ENCODE peak calls at places on chromosomes 6 and 20, in six cellular contexts. One of them, this sample, is unnamed.

GRCh38 chr6:111057074-111057752 is 30.1 kb upstream of the SLC16A10 start:
- DNase-seq in endothelial cell of umbilical vein: peak; percentile 49
- DNase-seq in cardiac muscle cell: peak; percentile 54
- DNase-seq in AG04450: peak; percentile 11
- DNase-seq in fibroblast of lung: peak; percentile 25
- DNase-seq in keratinocyte: peak; percentile 7
- DNase-seq in this sample: no peak

GRCh38 chr6:33627876-33628275 is 6.8 kb downstream of the ITPR3 start:
- DNase-seq in endothelial cell of umbilical vein: no peak
- DNase-seq in cardiac muscle cell: no peak
- DNase-seq in AG04450: no peak
- DNase-seq in fibroblast of lung: no peak
- DNase-seq in keratinocyte: no peak
- DNase-seq in this sample: no peak

GRCh38 chr6:167669553-167669849 is 157.2 kb upstream of the AFDN start:
- DNase-seq in endothelial cell of umbilical vein: no peak
- DNase-seq in cardiac muscle cell: no peak
- DNase-seq in AG04450: no peak
- DNase-seq in fibroblast of lung: no peak
- DNase-seq in keratinocyte: no peak
- DNase-seq in this sample: no peak

GRCh38 chr6:106181664-106182418 is 95.7 kb downstream of the PRDM1 start:
- DNase-seq in endothelial cell of umbilical vein: no peak
- DNase-seq in cardiac muscle cell: no peak
- DNase-seq in AG04450: no peak
- DNase-seq in fibroblast of lung: peak; percentile 90
- DNase-seq in keratinocyte: peak; percentile 49
- DNase-seq in this sample: no peak

GRCh38 chr6:167781066-167781767 is 45.5 kb upstream of the AFDN start:
- DNase-seq in endothelial cell of umbilical vein: no peak
- DNase-seq in cardiac muscle cell: no peak
- DNase-seq in AG04450: no peak
- DNase-seq in fibroblast of lung: no peak
- DNase-seq in keratinocyte: no peak
- DNase-seq in this sample: no peak

GRCh38 chr20:43536041-43536816 is 22.6 kb upstream of the SGK2 start:
- DNase-seq in endothelial cell of umbilical vein: no peak
- DNase-seq in cardiac muscle cell: no peak
- DNase-seq in AG04450: no peak
- DNase-seq in fibroblast of lung: no peak
- DNase-seq in keratinocyte: no peak
- DNase-seq in this sample: no peak

GRCh38 chr20:46172961-46173536 is 54.9 kb downstream of the CD40 start:
- DNase-seq in endothelial cell of umbilical vein: no peak
- DNase-seq in cardiac muscle cell: no peak
- DNase-seq in AG04450: no peak
- DNase-seq in fibroblast of lung: no peak
- DNase-seq in keratinocyte: no peak
- DNase-seq in this sample: no peak

GRCh38 chr6:46281110-46281509 is 110.3 kb upstream of the ENPP5 start:
- DNase-seq in endothelial cell of umbilical vein: no peak
- DNase-seq in cardiac muscle cell: no peak
- DNase-seq in AG04450: no peak
- DNase-seq in fibroblast of lung: peak; percentile 8
- DNase-seq in keratinocyte: no peak
- DNase-seq in this sample: no peak

GRCh38 chr20:11018668-11019170 is 344.9 kb upstream of the JAG1 start:
- DNase-seq in endothelial cell of umbilical vein: no peak
- DNase-seq in cardiac muscle cell: no peak
- DNase-seq in AG04450: no peak
- DNase-seq in fibroblast of lung: no peak
- DNase-seq in keratinocyte: no peak
- DNase-seq in this sample: no peak

GRCh38 chr20:11012975-11013374 is 339.2 kb upstream of the JAG1 start:
- DNase-seq in endothelial cell of umbilical vein: no peak
- DNase-seq in cardiac muscle cell: no peak
- DNase-seq in AG04450: no peak
- DNase-seq in fibroblast of lung: peak; percentile 66
- DNase-seq in keratinocyte: no peak
- DNase-seq in this sample: no peak

GRCh38 chr20:11013801-11014200 is 340.0 kb upstream of the JAG1 start:
- DNase-seq in endothelial cell of umbilical vein: peak; percentile 3
- DNase-seq in cardiac muscle cell: no peak
- DNase-seq in AG04450: no peak
- DNase-seq in fibroblast of lung: no peak
- DNase-seq in keratinocyte: no peak
- DNase-seq in this sample: no peak

GRCh38 chr20:11011653-11012052 is 337.9 kb upstream of the JAG1 start:
- DNase-seq in endothelial cell of umbilical vein: no peak
- DNase-seq in cardiac muscle cell: no peak
- DNase-seq in AG04450: no peak
- DNase-seq in fibroblast of lung: no peak
- DNase-seq in keratinocyte: no peak
- DNase-seq in this sample: no peak

DNA sequence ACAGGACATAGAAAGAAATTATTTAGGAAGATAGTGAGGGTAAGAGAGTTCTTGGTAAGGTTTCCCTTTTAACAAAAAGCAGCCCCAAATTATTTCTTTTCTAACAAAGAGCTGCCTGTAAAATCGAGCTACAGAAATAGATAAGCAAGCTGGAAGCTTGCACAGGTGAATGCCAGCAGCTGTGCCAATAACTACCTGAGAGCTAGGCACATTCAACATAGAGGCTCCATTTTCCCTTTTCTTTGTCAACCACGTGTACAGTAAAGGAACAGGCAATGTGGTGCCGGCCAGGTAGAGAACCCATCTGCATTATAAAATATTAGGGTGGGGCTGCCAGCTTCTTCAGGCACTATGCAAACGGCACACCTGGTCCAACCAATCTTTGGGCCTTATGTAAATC is 341.6 kb upstream of the JAG1 start:
- DNase-seq in endothelial cell of umbilical vein: no peak
- DNase-seq in cardiac muscle cell: no peak
- DNase-seq in AG04450: no peak
- DNase-seq in fibroblast of lung: no peak
- DNase-seq in keratinocyte: peak; percentile 13
- DNase-seq in this sample: no peak
- TF ChIP-seq CTCF in endothelial cell of umbilical vein: no peak
- TF ChIP-seq CTCF in cardiac muscle cell: no peak
- TF ChIP-seq CTCF in AG04450: no peak
- TF ChIP-seq CTCF in fibroblast of lung: no peak
- TF ChIP-seq CTCF in keratinocyte: no peak
- TF ChIP-seq CTCF in this sample: no peak

GRCh38 chr20:20627471-20627870 is 85.0 kb downstream of the RALGAPA2 start:
- DNase-seq in endothelial cell of umbilical vein: no peak
- DNase-seq in cardiac muscle cell: no peak
- DNase-seq in AG04450: no peak
- DNase-seq in fibroblast of lung: no peak
- DNase-seq in keratinocyte: no peak
- DNase-seq in this sample: no peak
- H3K4me3 ChIP-seq in endothelial cell of umbilical vein: no peak overlapping the region
- H3K4me3 ChIP-seq in cardiac muscle cell: no peak overlapping the region
- H3K4me3 ChIP-seq in AG04450: no peak overlapping the region
- H3K4me3 ChIP-seq in fibroblast of lung: no peak overlapping the region
- H3K4me3 ChIP-seq in keratinocyte: no peak overlapping the region
- H3K4me3 ChIP-seq in this sample: no peak overlapping the region

GRCh38 chr6:150027806-150028565 is 2.7 kb upstream of the RAET1L start:
- DNase-seq in endothelial cell of umbilical vein: no peak
- DNase-seq in cardiac muscle cell: no peak
- DNase-seq in AG04450: no peak
- DNase-seq in fibroblast of lung: no peak
- DNase-seq in keratinocyte: no peak
- DNase-seq in this sample: no peak

GRCh38 chr6:150025201-150025917 is at the start of gene RAET1L:
- DNase-seq in endothelial cell of umbilical vein: peak; percentile 35
- DNase-seq in cardiac muscle cell: no peak
- DNase-seq in AG04450: no peak
- DNase-seq in fibroblast of lung: peak; percentile 70
- DNase-seq in keratinocyte: peak; percentile 57
- DNase-seq in this sample: peak; percentile 44

GRCh38 chr6:150028799-150029198 is 3.5 kb upstream of the RAET1L start:
- DNase-seq in endothelial cell of umbilical vein: no peak
- DNase-seq in cardiac muscle cell: no peak
- DNase-seq in AG04450: no peak
- DNase-seq in fibroblast of lung: no peak
- DNase-seq in keratinocyte: no peak
- DNase-seq in this sample: no peak

GRCh38 chr6:150029276-150029675 is 3.9 kb upstream of the RAET1L start:
- DNase-seq in endothelial cell of umbilical vein: no peak
- DNase-seq in cardiac muscle cell: no peak
- DNase-seq in AG04450: no peak
- DNase-seq in fibroblast of lung: no peak
- DNase-seq in keratinocyte: no peak
- DNase-seq in this sample: no peak

DNA sequence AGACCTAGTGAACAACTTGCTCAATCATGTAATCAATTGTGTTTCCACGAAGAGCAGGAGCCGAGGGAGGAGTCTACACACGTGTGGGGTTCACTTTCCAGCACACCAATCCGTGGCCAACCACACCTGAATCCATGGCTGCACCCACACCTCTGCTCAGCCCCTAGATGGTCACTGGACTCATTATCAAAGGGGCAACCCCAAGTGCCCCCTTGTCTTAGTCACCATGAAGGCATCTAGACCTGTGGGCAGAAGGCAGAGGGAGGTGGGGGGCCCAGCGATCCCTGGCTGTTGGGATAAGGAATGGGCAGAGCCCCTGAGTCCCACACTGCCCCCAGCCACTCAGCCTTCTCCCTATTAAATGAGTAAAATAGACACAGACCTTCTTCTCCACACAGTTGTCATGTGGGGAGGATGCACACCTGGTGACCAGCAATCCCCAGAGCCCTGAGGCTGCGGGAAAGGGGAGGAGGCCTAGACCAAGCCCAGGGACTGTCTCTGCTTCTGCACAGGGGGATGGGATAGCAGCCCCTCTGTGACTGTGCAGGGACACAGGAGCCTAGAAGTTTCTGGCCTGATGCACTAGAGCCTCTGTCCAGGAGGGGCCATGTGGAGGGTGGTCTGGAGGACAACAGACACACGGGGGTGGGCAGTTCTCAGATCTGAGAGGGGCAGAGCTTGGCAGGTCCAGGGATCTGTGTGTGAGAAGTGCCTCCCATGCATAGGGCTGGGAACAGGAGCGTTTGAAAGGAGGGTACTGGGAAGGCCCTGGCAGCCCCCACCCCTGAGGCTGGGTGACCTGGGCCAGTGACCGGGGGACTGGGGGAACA is 1.9 kb upstream of the RAET1L start:
- DNase-seq in endothelial cell of umbilical vein: no peak
- DNase-seq in cardiac muscle cell: no peak
- DNase-seq in AG04450: no peak
- DNase-seq in fibroblast of lung: no peak
- DNase-seq in keratinocyte: no peak
- DNase-seq in this sample: no peak
- H3K27me3 ChIP-seq in endothelial cell of umbilical vein: peaks cover 34% of the 10 kb centered on the region
- H3K27me3 ChIP-seq in cardiac muscle cell: peaks cover 94% of the 10 kb centered on the region
- H3K27me3 ChIP-seq in AG04450: peaks cover 56% of the 10 kb centered on the region
- H3K27me3 ChIP-seq in fibroblast of lung: peaks cover 25% of the 10 kb centered on the region
- H3K27me3 ChIP-seq in keratinocyte: no peaks in the 10 kb centered on the region
- H3K27me3 ChIP-seq in this sample: peaks cover 9% of the 10 kb centered on the region

DNA sequence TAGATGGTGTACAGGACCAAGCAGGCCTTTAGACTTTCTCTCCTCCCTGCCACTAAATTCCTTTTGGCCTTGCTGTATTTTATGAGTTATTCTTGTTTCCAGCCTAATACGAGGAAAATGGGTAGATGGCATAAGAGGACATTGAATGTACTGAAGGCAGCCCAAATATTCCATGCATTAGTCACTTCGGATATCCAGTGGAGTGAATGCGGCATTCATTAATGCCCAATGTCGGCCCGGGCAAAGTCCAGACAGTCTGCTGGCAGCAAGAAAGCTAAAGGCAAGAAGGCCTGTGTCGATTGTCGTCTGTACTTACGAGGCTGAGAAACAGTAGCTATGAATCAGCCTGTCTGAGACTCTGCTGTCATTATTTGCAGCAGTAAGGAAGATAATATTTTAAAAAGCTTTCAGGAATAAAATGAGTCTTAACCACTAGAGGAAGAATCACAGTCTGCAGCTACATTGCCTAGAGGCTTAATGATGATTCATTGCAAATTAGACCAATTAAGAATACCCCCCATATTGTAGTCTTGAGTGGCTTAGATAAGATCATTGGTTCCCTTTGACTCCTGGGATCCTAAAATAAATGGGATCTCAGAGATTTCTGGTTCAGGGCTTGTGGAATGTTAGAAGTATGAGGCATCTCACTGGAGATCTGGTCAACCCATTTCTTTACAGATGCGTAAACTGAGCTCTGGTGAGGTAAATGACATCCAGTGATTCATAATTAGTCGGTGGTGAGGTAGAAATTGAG is 534.1 kb upstream of the JAG1 start:
- DNase-seq in endothelial cell of umbilical vein: no peak
- DNase-seq in cardiac muscle cell: no peak
- DNase-seq in AG04450: no peak
- DNase-seq in fibroblast of lung: peak; percentile 93
- DNase-seq in keratinocyte: peak; percentile 86
- DNase-seq in this sample: peak; percentile 76
- TF ChIP-seq CTCF in endothelial cell of umbilical vein: no peak
- TF ChIP-seq CTCF in cardiac muscle cell: no peak
- TF ChIP-seq CTCF in AG04450: no peak
- TF ChIP-seq CTCF in fibroblast of lung: no peak
- TF ChIP-seq CTCF in keratinocyte: no peak
- TF ChIP-seq CTCF in this sample: no peak

GRCh38 chr20:48923149-48923718 is 1.7 kb downstream of the ARFGEF2 start:
- DNase-seq in endothelial cell of umbilical vein: peak; percentile 58
- DNase-seq in cardiac muscle cell: no peak
- DNase-seq in AG04450: no peak
- DNase-seq in fibroblast of lung: no peak
- DNase-seq in keratinocyte: no peak
- DNase-seq in this sample: no peak

GRCh38 chr20:48921883-48922867 is 664 bp downstream of the ARFGEF2 start:
- DNase-seq in endothelial cell of umbilical vein: peak; percentile 36
- DNase-seq in cardiac muscle cell: peak; percentile 75
- DNase-seq in AG04450: no peak
- DNase-seq in fibroblast of lung: peak; percentile 53
- DNase-seq in keratinocyte: no peak
- DNase-seq in this sample: no peak

GRCh38 chr20:48926816-48927215 is 5.3 kb downstream of the ARFGEF2 start:
- DNase-seq in endothelial cell of umbilical vein: peak; percentile 85
- DNase-seq in cardiac muscle cell: no peak
- DNase-seq in AG04450: no peak
- DNase-seq in fibroblast of lung: no peak
- DNase-seq in keratinocyte: no peak
- DNase-seq in this sample: no peak

GRCh38 chr20:48926267-48926666 is 4.8 kb downstream of the ARFGEF2 start:
- DNase-seq in endothelial cell of umbilical vein: no peak
- DNase-seq in cardiac muscle cell: no peak
- DNase-seq in AG04450: no peak
- DNase-seq in fibroblast of lung: no peak
- DNase-seq in keratinocyte: no peak
- DNase-seq in this sample: no peak

DNA sequence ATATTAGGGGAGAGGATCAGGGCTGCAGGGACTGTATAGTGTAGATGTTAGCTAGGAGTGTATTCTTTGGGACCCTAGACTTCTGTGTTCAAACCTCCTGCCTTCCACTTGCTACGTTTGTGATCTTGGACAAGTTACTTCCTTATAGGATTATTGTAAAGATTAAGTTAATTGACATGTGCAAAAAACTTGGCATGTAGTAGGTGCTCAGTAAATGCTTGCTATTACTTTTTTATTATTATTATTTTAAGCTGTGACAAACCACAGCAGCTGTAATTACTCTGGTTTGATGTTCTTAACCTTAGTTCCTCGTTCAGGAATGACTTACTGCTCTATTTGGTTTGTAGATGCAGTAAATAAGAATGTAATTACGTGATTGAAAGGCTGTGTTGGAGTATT is 3.2 kb downstream of the ARFGEF2 start:
- DNase-seq in endothelial cell of umbilical vein: no peak
- DNase-seq in cardiac muscle cell: no peak
- DNase-seq in AG04450: no peak
- DNase-seq in fibroblast of lung: no peak
- DNase-seq in keratinocyte: no peak
- DNase-seq in this sample: no peak
- H3K4me3 ChIP-seq in endothelial cell of umbilical vein: no peak overlapping the region
- H3K4me3 ChIP-seq in cardiac muscle cell: no peak overlapping the region
- H3K4me3 ChIP-seq in AG04450: no peak overlapping the region
- H3K4me3 ChIP-seq in fibroblast of lung: no peak overlapping the region
- H3K4me3 ChIP-seq in keratinocyte: no peak overlapping the region
- H3K4me3 ChIP-seq in this sample: no peak overlapping the region